ENCODE peak calls at places on chromosomes 12 and 14, in ten cellular contexts. E is A673; W is heart right ventricle; J is CD8-positive, alpha-beta T cell; I is GM12864; Z is ascending aorta; G is fibroblast of lung; S is HCT116; D is psoas muscle; K is Peyer's patch. C is an unnamed sample.

GRCh38 chr14:55537782-55538181 is 42.2 kb upstream of the KTN1 start:
- DNase-seq in E (no peak), W (no peak), J (no peak), I (no peak), Z (no peak), G (no peak), S (no peak), D (no peak), K (no peak), C (no peak)

GRCh38 chr12:81170072-81170471 is 92.2 kb downstream of the ACSS3 start:
- DNase-seq in E (no peak), W (no peak), J (no peak), I (no peak), Z (no peak), G (peak), S (no peak), D (no peak), K (no peak), C (peak)

GRCh38 chr14:104673481-104673880 is 15.9 kb upstream of the INF2 start:
- DNase-seq in E (no peak), W (no peak), J (no peak), I (no peak), Z (no peak), G (no peak), S (no peak), D (peak), K (no peak), C (no peak)

GRCh38 chr14:96965885-96966595 is 168.9 kb downstream of the VRK1 start:
- DNase-seq in E (peak), W (no peak), J (no peak), I (no peak), Z (no peak), G (no peak), S (no peak), D (no peak), K (no peak), C (no peak)

GRCh38 chr14:68979021-68979721 is at the start of gene ACTN1:
- DNase-seq in E (peak), W (peak), J (peak), I (no peak), Z (peak), G (peak), S (peak), D (peak), K (peak), C (peak)

GRCh38 chr12:27999521-27999920 is 27.0 kb upstream of the PTHLH start:
- DNase-seq in E (no peak), W (no peak), J (no peak), I (no peak), Z (no peak), G (peak), S (no peak), D (no peak), K (no peak), C (no peak)

GRCh38 chr12:25958254-25959068 is at the start of gene RASSF8:
- DNase-seq in E (peak), W (peak), J (no peak), I (no peak), Z (no peak), G (peak), S (no peak), D (peak), K (peak), C (peak)

GRCh38 chr14:104432611-104433231 is 146.8 kb upstream of the C14orf180 start:
- DNase-seq in E (no peak), W (no peak), J (peak), I (no peak), Z (peak), G (no peak), S (no peak), D (no peak), K (no peak), C (no peak)

GRCh38 chr14:71739273-71739990 is 192.8 kb upstream of the RGS6 start:
- DNase-seq in E (peak), W (peak), J (peak), I (no peak), Z (no peak), G (peak), S (peak), D (no peak), K (no peak), C (no peak)

GRCh38 chr12:132772551-132772950 is 10.9 kb upstream of the ANKLE2 start:
- DNase-seq in E (no peak), W (no peak), J (no peak), I (no peak), Z (no peak), G (no peak), S (no peak), D (no peak), K (peak), C (no peak)

GRCh38 chr14:76227450-76228050 is 75.8 kb downstream of the GPATCH2L start:
- DNase-seq in E (no peak), W (no peak), J (no peak), I (no peak), Z (no peak), G (peak), S (no peak), D (no peak), K (no peak), C (peak)

GRCh38 chr12:3632256-3633240 is 120.4 kb downstream of the CRACR2A start:
- DNase-seq in E (no peak), W (no peak), J (no peak), I (no peak), Z (no peak), G (peak), S (no peak), D (no peak), K (no peak), C (no peak)

GRCh38 chr14:20836668-20837338 is 34.2 kb upstream of the RNASE1 start:
- DNase-seq in E (peak), W (no peak), J (no peak), I (no peak), Z (no peak), G (peak), S (peak), D (no peak), K (no peak), C (peak)

GRCh38 chr14:61296707-61297502 is 15.8 kb upstream of the TMEM30B start:
- DNase-seq in E (peak), W (no peak), J (no peak), I (no peak), Z (no peak), G (peak), S (peak), D (no peak), K (no peak), C (peak)
- TF ChIP-seq CTCF in E (peak), W (peak), J (peak), I (peak), Z (no peak), G (peak), S (peak), D (peak), K (no peak), C (peak)

GRCh38 chr12:30909721-30910350 is 16.7 kb upstream of the TSPAN11 start:
- DNase-seq in E (peak), W (no peak), J (no peak), I (no peak), Z (no peak), G (no peak), S (no peak), D (no peak), K (no peak), C (no peak)

GRCh38 chr12:30913323-30913722 is 13.2 kb upstream of the TSPAN11 start:
- DNase-seq in E (no peak), W (no peak), J (no peak), I (peak), Z (no peak), G (no peak), S (no peak), D (no peak), K (no peak), C (no peak)

GRCh38 chr12:30908389-30909087 is 18.0 kb upstream of the TSPAN11 start:
- DNase-seq in E (peak), W (no peak), J (no peak), I (no peak), Z (no peak), G (peak), S (no peak), D (no peak), K (no peak), C (no peak)

GRCh38 chr12:30905483-30906009 is 21.0 kb upstream of the TSPAN11 start:
- DNase-seq in E (no peak), W (no peak), J (no peak), I (peak), Z (no peak), G (no peak), S (no peak), D (no peak), K (no peak), C (no peak)

GRCh38 chr12:30909088-30909688 is 17.4 kb upstream of the TSPAN11 start:
- DNase-seq in E (peak), W (no peak), J (no peak), I (no peak), Z (no peak), G (no peak), S (no peak), D (no peak), K (no peak), C (no peak)
- H3K4me3 ChIP-seq in E (no peak), W (no peak), J (no peak), I (no peak), Z (no peak), G (no peak), S (no peak), D (no peak), K (no peak), C (no peak)

GRCh38 chr14:102982852-102983470 is 60.5 kb downstream of the AMN start:
- DNase-seq in E (no peak), W (no peak), J (no peak), I (no peak), Z (no peak), G (no peak), S (no peak), D (no peak), K (no peak), C (no peak)
- TF ChIP-seq CTCF in E (peak), W (no peak), J (no peak), I (no peak), Z (no peak), G (no peak), S (no peak), D (no peak), K (no peak), C (no peak)

GRCh38 chr12:34339922-34340321 is 317.6 kb downstream of the ALG10 start:
- DNase-seq in E (no peak), W (no peak), J (no peak), I (no peak), Z (no peak), G (no peak), S (no peak), D (no peak), K (no peak), C (no peak)
- H3K4me3 ChIP-seq in E (no peak), W (no peak), J (no peak), I (no peak), Z (no peak), G (no peak), S (no peak), D (no peak), K (no peak), C (no peak)

GRCh38 chr14:99524804-99525698 is 43.8 kb downstream of the CCNK start:
- DNase-seq in E (peak), W (no peak), J (no peak), I (no peak), Z (no peak), G (peak), S (no peak), D (peak), K (no peak), C (peak)
- TF ChIP-seq CTCF in E (peak), W (peak), J (no peak), I (peak), Z (no peak), G (peak), S (peak), D (no peak), K (no peak), C (peak)

DNA sequence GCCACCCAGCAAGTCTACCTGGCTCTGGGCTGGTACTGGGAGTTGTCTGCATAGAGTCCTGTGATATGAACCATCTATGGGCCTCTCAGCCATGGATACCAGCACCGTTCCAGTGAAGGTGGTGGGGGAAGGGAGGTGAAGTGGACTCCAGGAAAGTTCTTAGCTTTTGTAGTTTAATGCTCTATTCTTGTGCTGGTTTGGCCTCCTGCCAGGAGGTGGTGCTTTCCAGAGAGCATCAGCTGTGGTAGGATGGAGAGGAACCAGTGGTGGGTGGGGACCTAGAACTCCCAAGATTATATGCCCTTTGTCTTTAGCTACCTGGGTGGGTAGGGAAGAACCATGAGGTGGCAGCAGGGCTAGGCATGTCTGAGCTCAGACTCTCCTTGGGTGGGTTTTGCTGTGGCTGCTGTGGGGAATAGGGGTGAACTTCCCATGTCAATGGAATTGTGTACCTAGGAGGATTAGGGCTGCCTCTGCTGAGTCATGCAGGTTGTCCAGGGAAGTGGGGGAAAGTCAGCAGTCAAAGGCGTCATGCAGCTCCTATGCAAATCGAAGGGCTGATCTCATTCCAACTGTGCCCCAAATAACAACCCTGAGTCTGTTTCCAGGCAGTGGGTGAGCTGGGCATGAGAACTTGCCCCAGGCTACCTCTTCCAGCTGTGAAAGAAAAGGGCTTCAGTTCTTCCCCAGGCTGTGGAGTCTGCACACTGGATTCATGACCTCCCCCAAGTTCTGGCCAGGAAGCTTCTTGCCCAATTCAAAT is 14.3 kb downstream of the GZMH start:
- DNase-seq in E (no peak), W (no peak), J (no peak), I (no peak), Z (no peak), G (no peak), S (no peak), D (no peak), K (no peak), C (no peak)
- H3K4me3 ChIP-seq in E (no peak), W (no peak), J (no peak), I (no peak), Z (no peak), G (no peak), S (no peak), D (no peak), K (no peak), C (no peak)

GRCh38 chr12:110936367-110937103 is 16.2 kb upstream of the MYL2 start:
- DNase-seq in E (no peak), W (no peak), J (no peak), I (no peak), Z (no peak), G (no peak), S (no peak), D (no peak), K (no peak), C (no peak)
- TF ChIP-seq CTCF in E (no peak), W (no peak), J (no peak), I (no peak), Z (no peak), G (no peak), S (no peak), D (no peak), K (no peak), C (no peak)

GRCh38 chr14:77805703-77806102 is 5.8 kb downstream of the ADCK1 start:
- DNase-seq in E (no peak), W (no peak), J (no peak), I (no peak), Z (no peak), G (no peak), S (no peak), D (no peak), K (no peak), C (no peak)

GRCh38 chr14:77804592-77804991 is 4.7 kb downstream of the ADCK1 start:
- DNase-seq in E (peak), W (no peak), J (no peak), I (no peak), Z (no peak), G (no peak), S (no peak), D (no peak), K (no peak), C (no peak)

GRCh38 chr14:77799863-77800730 is at the start of gene ADCK1:
- DNase-seq in E (peak), W (peak), J (peak), I (peak), Z (peak), G (peak), S (peak), D (peak), K (peak), C (peak)

DNA sequence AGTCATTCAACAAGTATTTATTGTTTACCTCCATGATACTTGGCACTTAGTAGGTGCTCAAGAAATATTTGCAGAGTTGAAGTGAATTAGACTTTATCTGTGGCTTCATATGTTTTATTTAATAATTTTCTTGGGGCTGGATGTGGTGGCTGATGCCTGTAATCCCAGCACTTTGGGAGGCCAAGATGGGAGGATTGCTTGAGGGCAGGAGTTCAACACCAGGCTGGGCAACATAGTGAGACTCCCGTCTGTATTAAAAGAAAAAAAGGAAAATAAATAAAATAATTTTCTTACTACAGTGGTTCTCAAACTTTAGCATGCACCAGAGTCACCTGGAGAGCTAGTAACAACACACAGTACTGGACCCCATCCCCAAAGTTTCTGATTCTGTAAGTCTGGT is 905 bp downstream of the ADCK1 start:
- DNase-seq in E (no peak), W (no peak), J (no peak), I (no peak), Z (no peak), G (no peak), S (no peak), D (no peak), K (no peak), C (no peak)
- H3K4me3 ChIP-seq in E (peak), W (peak), J (peak), I (peak), Z (peak), G (peak), S (peak), D (peak), K (peak), C (peak)

GRCh38 chr14:38366374-38366773 is 110.5 kb upstream of the CLEC14A start:
- DNase-seq in E (peak), W (no peak), J (no peak), I (no peak), Z (no peak), G (peak), S (no peak), D (no peak), K (no peak), C (no peak)
- TF ChIP-seq CTCF in E (no peak), W (no peak), J (no peak), I (no peak), Z (no peak), G (no peak), S (no peak), D (no peak), K (no peak), C (no peak)

DNA sequence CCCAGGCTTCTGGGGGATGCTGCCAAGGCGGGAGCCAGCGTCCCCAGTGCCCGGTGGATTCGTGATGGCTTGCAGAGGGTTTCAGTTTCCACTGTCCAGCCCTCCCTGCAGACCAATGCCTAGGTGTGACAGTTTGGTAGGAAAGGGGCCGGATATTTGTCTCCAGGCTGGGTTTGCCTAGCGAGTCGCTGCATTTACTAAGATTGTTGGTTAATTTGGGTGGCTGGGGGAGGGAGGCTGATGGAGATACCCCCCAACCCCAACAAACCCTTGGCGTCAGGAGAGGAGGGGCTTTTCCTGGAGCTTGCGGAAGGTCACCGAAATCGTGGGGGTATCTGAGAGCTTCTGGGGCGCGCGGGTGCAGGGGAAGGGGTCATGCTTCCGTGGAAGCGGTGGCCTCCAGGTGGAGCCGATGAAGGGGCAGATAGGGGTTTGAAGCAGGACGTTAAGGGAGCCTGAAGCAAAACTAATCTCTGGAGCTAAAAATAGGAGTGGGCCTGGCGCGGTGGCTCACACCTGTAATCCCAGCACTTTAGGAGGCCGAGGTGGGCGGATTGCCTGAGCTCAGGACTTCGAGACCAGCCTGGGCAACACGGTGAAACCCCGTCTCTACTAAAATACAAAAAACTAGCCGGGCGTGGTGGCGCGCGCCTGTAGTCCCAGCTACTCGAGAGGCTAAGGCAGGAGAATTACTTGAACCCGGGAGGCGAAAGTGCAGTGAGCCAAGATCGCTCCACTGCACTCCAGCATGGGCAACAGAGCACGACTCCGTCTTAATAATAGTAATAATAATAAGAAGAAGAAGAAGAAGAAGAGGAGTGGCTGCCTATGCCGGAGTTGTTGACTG is 1.1 kb upstream of the CDC42BPB start:
- DNase-seq in E (no peak), W (no peak), J (no peak), I (no peak), Z (no peak), G (no peak), S (no peak), D (peak), K (no peak), C (no peak)
- H3K4me3 ChIP-seq in E (peak), W (peak), J (peak), I (peak), Z (peak), G (peak), S (peak), D (peak), K (peak), C (peak)